ENCODE peak calls at places on chromosomes 6 and 20, in four cellular contexts. N is non-pigmented ciliary epithelial cell, D is RPMI7951, A is nephron progenitor cell. U is an unnamed sample.

GRCh38 chr6:33761922-33762629 is 15.4 kb upstream of the IP6K3 start:
- DNase-seq in N (no peak), A (peak), D (peak), U (no peak)

GRCh38 chr20:7708112-7708511 is 232.1 kb downstream of the HAO1 start:
- DNase-seq in A (no peak), D (no peak), N (no peak), U (no peak)

GRCh38 chr6:141354191-141354950 is 778.4 kb upstream of the GJE1 start:
- DNase-seq in D (no peak), N (no peak), A (no peak), U (no peak)

GRCh38 chr6:157952751-157953479 is 28.7 kb upstream of the SYNJ2 start:
- DNase-seq in A (no peak), D (peak), N (no peak), U (no peak)

GRCh38 chr20:1301031-1301529 is 27.9 kb downstream of the SDCBP2 start:
- DNase-seq in D (peak), N (no peak), A (no peak), U (peak)

GRCh38 chr6:11771473-11772048 is 7.0 kb downstream of the ADTRP start:
- DNase-seq in N (no peak), D (peak), A (no peak), U (peak)

GRCh38 chr6:31007694-31008093 is 2.6 kb upstream of the MUC22 start:
- DNase-seq in A (no peak), D (peak), N (peak), U (no peak)

GRCh38 chr6:22636450-22636849 is 67.1 kb downstream of the HDGFL1 start:
- DNase-seq in A (no peak), N (no peak), D (no peak), U (no peak)

GRCh38 chr20:46084805-46085792 is 4.7 kb downstream of the NCOA5 start:
- DNase-seq in D (peak), N (no peak), A (no peak), U (no peak)

U was measured in keratinocyte.